ENCODE peak calls at places on chromosomes 6 and 20, in eight cellular contexts. T, D, Q, B, K, U, Z and V are unnamed samples.

GRCh38 chr20:10609276-10609675 is 64.5 kb downstream of the JAG1 start:
- DNase-seq in K (peak; percentile 88), B (no peak), Z (no peak), D (no peak), U (peak; percentile 67), Q (peak; percentile 86), T (no peak), V (no peak)

GRCh38 chr6:165110871-165111270 is 198.5 kb downstream of the C6orf118 start:
- DNase-seq in Z (no peak), U (peak; percentile 16), K (peak; percentile 79), D (no peak), T (no peak), Q (no peak), B (no peak), V (no peak)

GRCh38 chr20:21607971-21608735 is 94.3 kb upstream of the NKX2-2 start:
- DNase-seq in T (no peak), Q (no peak), K (no peak), D (no peak), B (peak; percentile 28), Z (no peak), U (no peak), V (peak; percentile 21)

GRCh38 chr6:16184129-16184528 is 54.3 kb upstream of the GMPR start:
- DNase-seq in D (peak; percentile 28), Z (peak; percentile 81), B (no peak), K (peak; percentile 39), T (no peak), U (no peak), Q (peak; percentile 7), V (peak; percentile 71)

GRCh38 chr6:97066056-97066455 is 141.5 kb downstream of the KLHL32 start:
- DNase-seq in T (no peak), B (no peak), Q (no peak), D (no peak), U (no peak), Z (no peak), K (peak; percentile 42), V (peak; percentile 11)

GRCh38 chr6:96939019-96939805 is 14.7 kb downstream of the KLHL32 start:
- DNase-seq in D (no peak), T (no peak), Q (peak; percentile 29), U (peak; percentile 57), B (peak; percentile 21), Z (no peak), K (peak; percentile 54), V (peak; percentile 92)

GRCh38 chr20:52305029-52305645 is 113.6 kb upstream of the ZFP64 start:
- DNase-seq in U (no peak), D (no peak), T (no peak), B (no peak), Q (no peak), Z (no peak), K (peak; percentile 2), V (peak; percentile 24)

GRCh38 chr6:44021628-44022295 is 105.5 kb downstream of the MRPL14 start:
- DNase-seq in K (no peak), B (no peak), U (no peak), T (no peak), D (no peak), Z (peak; percentile 32), Q (no peak), V (no peak)

GRCh38 chr20:34143951-34144350 is 31.9 kb upstream of the EIF2S2 start:
- DNase-seq in D (no peak), K (peak; percentile 63), T (no peak), Z (no peak), Q (peak; percentile 10), B (no peak), U (peak; percentile 12), V (no peak)

GRCh38 chr6:127939442-127940066 is 38.7 kb upstream of the THEMIS start:
- DNase-seq in T (no peak), K (peak; percentile 49), D (no peak), B (no peak), U (no peak), Z (no peak), Q (no peak), V (peak; percentile 71)

GRCh38 chr6:128724738-128725137 is 158.2 kb upstream of the LAMA2 start:
- DNase-seq in K (no peak), U (no peak), Z (no peak), T (no peak), B (no peak), D (no peak), Q (no peak), V (no peak)

GRCh38 chr20:19130613-19130984 is 81.8 kb upstream of the SLC24A3 start:
- DNase-seq in Q (no peak), D (no peak), T (no peak), B (no peak), U (no peak), K (no peak), Z (no peak), V (no peak)

GRCh38 chr6:21022343-21023107 is 488.3 kb downstream of the CDKAL1 start:
- DNase-seq in B (no peak), U (peak; percentile 98), Q (peak; percentile 82), D (peak; percentile 60), T (peak; percentile 24), K (no peak), Z (peak; percentile 62), V (peak; percentile 97)

GRCh38 chr20:32695089-32695488 is 21.3 kb upstream of the C20orf203 start:
- DNase-seq in T (no peak), U (no peak), B (no peak), Q (no peak), D (no peak), K (no peak), Z (no peak), V (no peak)

GRCh38 chr20:6739406-6739805 is 28.1 kb upstream of the BMP2 start:
- DNase-seq in Q (no peak), T (no peak), D (no peak), U (no peak), Z (no peak), B (no peak), K (no peak), V (no peak)

GRCh38 chr20:825710-826421 is 7.6 kb upstream of the FAM110A start:
- DNase-seq in Z (no peak), Q (peak; percentile 8), D (no peak), K (peak; percentile 25), U (no peak), T (no peak), B (no peak), V (no peak)

GRCh38 chr6:85068221-85068620 is 303.8 kb upstream of the TBX18 start:
- DNase-seq in Q (no peak), B (no peak), T (no peak), K (peak; percentile 38), D (no peak), Z (no peak), U (no peak), V (no peak)

GRCh38 chr20:44807684-44808056 is 2.7 kb downstream of the RIMS4 start:
- DNase-seq in Q (no peak), B (no peak), T (no peak), D (no peak), K (no peak), Z (no peak), U (no peak), V (no peak)

GRCh38 chr6:97813881-97814280 is 530.9 kb upstream of the MMS22L start:
- DNase-seq in D (peak; percentile 6), Q (no peak), K (no peak), U (no peak), B (no peak), Z (peak; percentile 56), T (no peak), V (no peak)

GRCh38 chr20:41306061-41306727 is 11.3 kb downstream of the ZHX3 start:
- DNase-seq in U (no peak), Z (no peak), B (no peak), K (no peak), Q (no peak), D (no peak), T (no peak), V (no peak)

GRCh38 chr6:109595998-109596397 is 95.0 kb downstream of the AK9 start:
- DNase-seq in D (peak; percentile 44), K (peak; percentile 61), U (peak; percentile 12), Z (peak; percentile 55), T (no peak), Q (peak; percentile 57), B (peak; percentile 23), V (peak; percentile 52)

GRCh38 chr6:61711849-61712248 is 574.2 kb downstream of the KHDRBS2 start:
- DNase-seq in T (peak; percentile 0), U (no peak), Q (no peak), Z (peak; percentile 62), K (no peak), D (peak; percentile 53), B (no peak), V (peak; percentile 12)

GRCh38 chr6:144190593-144190992 is 40.3 kb downstream of the STX11 start:
- DNase-seq in T (no peak), K (peak; percentile 80), Z (no peak), Q (peak; percentile 79), D (no peak), B (no peak), U (peak; percentile 59), V (peak; percentile 77)

GRCh38 chr6:33273924-33274902 is 2.3 kb downstream of the RPS18 start:
- DNase-seq in U (no peak), T (no peak), D (no peak), Z (no peak), Q (no peak), B (no peak), K (no peak), V (no peak)
- H3K9ac ChIP-seq in U (peak overlapping the region; percentile 90), T (no peak overlapping the region), D (peak overlapping the region; percentile 25), Z (peak overlapping the region; percentile 0), Q (peak overlapping the region; percentile 31), B (peak overlapping the region; percentile 95), K (peak overlapping the region; percentile 88), V (peak overlapping the region; percentile 98)

GRCh38 chr6:151680846-151681425 is 126.5 kb upstream of the ESR1 start:
- DNase-seq in U (no peak), Q (no peak), B (no peak), T (no peak), Z (no peak), K (no peak), D (no peak), V (no peak)
- H3K4me3 ChIP-seq in U (no peak overlapping the region), Q (no peak overlapping the region), B (no peak overlapping the region), T (no peak overlapping the region), Z (peak overlapping the region; percentile 13), K (no peak overlapping the region), D (no peak overlapping the region), V (no peak overlapping the region)

DNA sequence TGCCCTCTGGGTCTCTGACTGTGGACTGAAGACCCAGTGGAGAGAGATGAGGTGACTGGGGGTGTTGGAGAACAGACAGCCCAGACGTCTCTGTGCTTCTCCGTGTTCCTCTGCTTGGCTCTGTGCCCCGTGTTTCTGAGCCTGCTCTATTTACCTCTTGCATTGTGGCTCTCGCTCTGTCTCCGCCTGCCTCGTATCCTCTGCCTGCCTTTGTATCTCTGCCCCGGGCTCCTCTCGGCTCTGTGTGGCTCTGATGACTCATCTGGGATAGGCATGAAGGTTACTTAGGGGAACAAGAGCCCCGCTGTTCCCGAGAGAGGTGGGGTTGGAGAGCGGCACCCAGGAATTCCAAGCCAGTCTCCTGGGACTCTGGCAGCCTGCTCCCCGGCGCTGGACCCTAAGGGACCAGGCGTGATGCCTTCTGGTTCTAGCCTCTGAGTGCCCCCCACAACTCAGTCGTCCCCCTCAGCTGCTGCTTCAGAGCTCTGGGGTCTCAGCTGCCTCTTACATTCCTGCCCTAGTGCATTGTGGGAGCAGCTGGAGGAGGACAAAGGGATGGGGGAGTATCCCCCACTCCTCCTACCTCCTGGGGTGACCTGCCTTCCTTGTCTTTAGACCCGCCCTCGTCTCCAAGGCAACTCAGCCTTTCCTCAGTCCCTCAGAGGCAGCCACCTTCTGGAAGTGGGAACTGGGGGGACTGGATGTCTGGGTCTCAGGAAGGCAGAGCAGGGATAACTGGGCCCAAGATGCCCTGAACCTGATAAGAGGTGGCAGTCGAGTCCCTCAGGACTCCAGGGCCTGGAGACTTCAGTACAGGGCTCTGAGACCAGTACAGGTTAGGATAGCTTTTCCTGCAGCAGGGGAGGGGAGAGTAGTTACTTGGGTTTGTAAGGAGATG is 1.9 kb downstream of the DDR1 start:
- DNase-seq in U (peak; percentile 65), Q (peak; percentile 79), K (peak; percentile 93), Z (peak; percentile 94), D (peak; percentile 98), T (peak; percentile 95), B (peak; percentile 65), V (peak; percentile 90)
- H3K9ac ChIP-seq in U (peak overlapping the region; percentile 80), Q (peak overlapping the region; percentile 66), K (peak overlapping the region; percentile 74), Z (peak overlapping the region; percentile 39), D (peak overlapping the region; percentile 74), T (peak overlapping the region; percentile 96), B (peak overlapping the region; percentile 71), V (peak overlapping the region; percentile 92)

GRCh38 chr20:58017970-58018530 is 210.4 kb downstream of the ANKRD60 start:
- DNase-seq in K (no peak), Z (no peak), Q (no peak), T (no peak), U (no peak), B (no peak), D (no peak), V (no peak)
- H3K4me3 ChIP-seq in K (peak overlapping the region; percentile 50), Z (no peak overlapping the region), Q (no peak overlapping the region), T (no peak overlapping the region), U (peak overlapping the region; percentile 11), B (no peak overlapping the region), D (no peak overlapping the region), V (no peak overlapping the region)